ENCODE peak calls at places on chromosomes 11 and 22, in seven cellular contexts. F, K, Q, N, P, W and Z are unnamed samples.
A peak's percentile ranks its signal among the peaks of the same experiment; 100 is the strongest.

GRCh38 chr11:24844406-24844805 is 347.6 kb downstream of the LUZP2 start:
- DNase-seq in N (no peak), Q (no peak), W (no peak), F (no peak), P (no peak), K (no peak), Z (no peak)

GRCh38 chr11:113884361-113884836 is 9.0 kb upstream of the USP28 start:
- DNase-seq in N (no peak), P (no peak), F (no peak), W (peak; percentile 35), K (no peak), Q (no peak), Z (no peak)

GRCh38 chr11:79441159-79441875 is 487 bp upstream of the TENM4 start:
- DNase-seq in W (peak; percentile 55), P (no peak), Q (no peak), N (no peak), K (no peak), F (no peak), Z (no peak)

GRCh38 chr11:57202282-57202681 is 20.5 kb downstream of the LRRC55 start:
- DNase-seq in K (no peak), P (no peak), N (no peak), W (no peak), F (no peak), Q (no peak), Z (no peak)

GRCh38 chr11:2762031-2762380 is 62.2 kb upstream of the KCNQ1OT1 start:
- DNase-seq in Q (no peak), W (no peak), F (peak; percentile 1), P (no peak), K (no peak), N (no peak), Z (no peak)

GRCh38 chr11:19013181-19013857 is 47.2 kb downstream of the MRGPRX2 start:
- DNase-seq in F (no peak), K (no peak), P (no peak), Q (peak; percentile 3), N (no peak), W (no peak), Z (no peak)

GRCh38 chr11:27319065-27319464 is 44.0 kb downstream of the CCDC34 start:
- DNase-seq in K (no peak), P (no peak), Q (peak; percentile 13), N (no peak), W (no peak), F (no peak), Z (peak; percentile 39)

GRCh38 chr22:19974233-19974861 is 32.7 kb upstream of the TXNRD2 start:
- DNase-seq in W (peak; percentile 32), N (peak; percentile 66), F (no peak), K (no peak), Q (peak; percentile 28), P (no peak), Z (peak; percentile 41)

GRCh38 chr11:31493235-31493634 is 16.2 kb downstream of the IMMP1L start:
- DNase-seq in K (no peak), N (no peak), P (no peak), Q (no peak), W (no peak), F (no peak), Z (no peak)

GRCh38 chr11:111836766-111837165 is 34.6 kb downstream of the ALG9 start:
- DNase-seq in P (no peak), W (peak; percentile 73), F (no peak), N (no peak), Q (no peak), K (no peak), Z (no peak)

GRCh38 chr11:86577663-86578636 is 94.5 kb downstream of the ME3 start:
- DNase-seq in K (peak; percentile 64), F (peak; percentile 31), Q (peak; percentile 41), N (peak; percentile 53), W (peak; percentile 93), P (no peak), Z (peak; percentile 58)

GRCh38 chr11:133811850-133812685 is 33.2 kb downstream of the SPATA19 start:
- DNase-seq in K (no peak), P (no peak), N (no peak), Q (no peak), F (no peak), W (no peak), Z (no peak)

GRCh38 chr11:131624526-131624925 is 254.1 kb downstream of the NTM start:
- DNase-seq in W (no peak), Q (no peak), N (no peak), P (no peak), F (no peak), K (no peak), Z (no peak)

GRCh38 chr11:68036717-68037239 is 2.0 kb upstream of the TCIRG1 start:
- DNase-seq in N (peak; percentile 93), P (no peak), K (no peak), Q (no peak), F (peak; percentile 56), W (no peak), Z (no peak)